ENCODE peak calls at places on chromosome 1, in four cellular contexts. T is Right ventricle myocardium inferior, B is lower lobe of right lung, K is NCI-H774. N is an unnamed sample.

GRCh38 chr1:237139732-237140131 is 97.7 kb downstream of the RYR2 start:
- DNase-seq in T (no peak), B (no peak), K (no peak), N (no peak)

GRCh38 chr1:223135176-223135575 is 7.9 kb downstream of the TLR5 start:
- DNase-seq in T (no peak), B (no peak), K (no peak), N (peak; percentile 60)

GRCh38 chr1:174931214-174931613 is 68.5 kb upstream of the CACYBP start:
- DNase-seq in T (no peak), B (no peak), K (no peak), N (no peak)

GRCh38 chr1:2593251-2593878 is 6.8 kb downstream of the PRXL2B start:
- DNase-seq in T (peak; percentile 41), B (peak; percentile 42), K (no peak), N (no peak)

GRCh38 chr1:167659440-167659839 is 29.4 kb downstream of the RCSD1 start:
- DNase-seq in T (no peak), B (no peak), K (no peak), N (no peak)

GRCh38 chr1:207412845-207413244 is 41.3 kb upstream of the CR2 start:
- DNase-seq in T (no peak), B (no peak), K (no peak), N (no peak)

GRCh38 chr1:114010433-114011184 is 31.3 kb downstream of the OLFML3 start:
- DNase-seq in T (no peak), B (no peak), K (no peak), N (no peak)

GRCh38 chr1:226281058-226281457 is 27.9 kb downstream of the LIN9 start:
- DNase-seq in T (no peak), B (no peak), K (no peak), N (no peak)

GRCh38 chr1:32767641-32768040 is 49.5 kb downstream of the YARS1 start:
- DNase-seq in T (no peak), B (peak; percentile 40), K (no peak), N (peak; percentile 34)

GRCh38 chr1:70818391-70818790 is 229.2 kb downstream of the PTGER3 start:
- DNase-seq in T (no peak), B (no peak), K (no peak), N (no peak)

GRCh38 chr1:151542710-151543129 is 2.6 kb downstream of the TUFT1 start:
- DNase-seq in T (no peak), B (no peak), K (no peak), N (no peak)

GRCh38 chr1:158002630-158003408 is 9.4 kb downstream of the KIRREL1 start:
- DNase-seq in T (no peak), B (no peak), K (no peak), N (no peak)

GRCh38 chr1:43539726-43540434 is 9.2 kb downstream of the PTPRF start:
- DNase-seq in T (peak; percentile 3), B (peak; percentile 21), K (no peak), N (no peak)

GRCh38 chr1:7554343-7555270 is 216.5 kb upstream of the VAMP3 start:
- DNase-seq in T (peak; percentile 34), B (no peak), K (no peak), N (no peak)

GRCh38 chr1:11946647-11947046 is 12.1 kb downstream of the PLOD1 start:
- DNase-seq in T (no peak), B (no peak), K (no peak), N (no peak)

GRCh38 chr1:246534114-246534513 is 27.0 kb upstream of the SMYD3 start:
- DNase-seq in T (no peak), B (no peak), K (no peak), N (no peak)

GRCh38 chr1:56676571-56677035 is 31.5 kb downstream of the PRKAA2 start:
- DNase-seq in T (no peak), B (no peak), K (no peak), N (no peak)

GRCh38 chr1:185813401-185813979 is 79.3 kb downstream of the HMCN1 start:
- DNase-seq in T (no peak), B (no peak), K (peak; percentile 4), N (no peak)

GRCh38 chr1:44651069-44651468 is 23.2 kb downstream of the TMEM53 start:
- DNase-seq in T (no peak), B (no peak), K (no peak), N (no peak)

GRCh38 chr1:4172659-4173599 is 272.9 kb upstream of the C1orf174 start:
- DNase-seq in T (no peak), B (no peak), K (no peak), N (no peak)

GRCh38 chr1:152001631-152002584 is 8.2 kb upstream of the S100A10 start:
- DNase-seq in T (peak; percentile 87), B (peak; percentile 90), K (peak; percentile 41), N (peak; percentile 89)

GRCh38 chr1:81414417-81415087 is 386.2 kb upstream of the ADGRL2 start:
- DNase-seq in T (peak; percentile 88), B (peak; percentile 73), K (no peak), N (peak; percentile 86)

GRCh38 chr1:182357177-182357576 is 34.4 kb downstream of the GLUL start:
- DNase-seq in T (no peak), B (no peak), K (no peak), N (no peak)

GRCh38 chr1:121516279-121516967 is 331.6 kb downstream of the SRGAP2C start:
- DNase-seq in T (peak; percentile 67), B (peak; percentile 67), K (no peak), N (peak; percentile 56)

GRCh38 chr1:155648207-155649147 is 38.5 kb downstream of the MSTO1 start:
- DNase-seq in T (no peak), B (no peak), K (no peak), N (no peak)

GRCh38 chr1:190475394-190476250 is 2.0 kb downstream of the BRINP3 start:
- DNase-seq in T (no peak), B (peak; percentile 32), K (no peak), N (no peak)

GRCh38 chr1:5390497-5390896 is 601.7 kb downstream of the NPHP4 start:
- DNase-seq in T (no peak), B (no peak), K (no peak), N (no peak)

GRCh38 chr1:234564035-234565029 is 45.6 kb downstream of the IRF2BP2 start:
- DNase-seq in T (no peak), B (no peak), K (no peak), N (no peak)

GRCh38 chr1:229558460-229559335 is at the start of gene ABCB10:
- DNase-seq in T (peak; percentile 97), B (peak; percentile 97), K (peak; percentile 98), N (peak; percentile 98)

GRCh38 chr1:67142931-67143330 is 8.2 kb upstream of the C1orf141 start:
- DNase-seq in T (no peak), B (no peak), K (no peak), N (no peak)

GRCh38 chr1:100791586-100791985 is 72.0 kb downstream of the VCAM1 start:
- DNase-seq in T (no peak), B (no peak), K (no peak), N (no peak)

GRCh38 chr1:64664287-64664686 is 80.6 kb upstream of the RAVER2 start:
- DNase-seq in T (no peak), B (no peak), K (no peak), N (no peak)

GRCh38 chr1:178094752-178095645 is 1.1 kb downstream of the RASAL2 start:
- DNase-seq in T (no peak), B (no peak), K (no peak), N (no peak)

N was measured in left ventricle myocardium superior.